ENCODE peak calls at places on chromosome X, in four cellular contexts. S is HepG2, K is K562, A is GM12878. Z is an unnamed sample.

GRCh38 chrX:147953976-147954375 is 27.2 kb upstream of the FMR1NB start:
- DNase-seq in S (no peak), K (no peak), A (no peak), Z (no peak)

GRCh38 chrX:104309169-104309568 is 54.4 kb upstream of the ESX1 start:
- DNase-seq in S (no peak), K (no peak), A (no peak), Z (peak)

GRCh38 chrX:140918398-140919043 is 83.9 kb upstream of the SPANXB1 start:
- DNase-seq in S (peak), K (peak), A (peak), Z (peak)

GRCh38 chrX:40079572-40079971 is 18.2 kb downstream of the BCOR start:
- DNase-seq in S (no peak), K (no peak), A (no peak), Z (no peak)

GRCh38 chrX:133685806-133686205 is 270.5 kb upstream of the GPC4 start:
- DNase-seq in S (no peak), K (no peak), A (no peak), Z (no peak)

GRCh38 chrX:136636121-136636520 is 11.8 kb upstream of the CD40LG start:
- DNase-seq in S (no peak), K (no peak), A (no peak), Z (no peak)

GRCh38 chrX:1462596-1463251 is 10.0 kb upstream of the ASMTL start:
- DNase-seq in S (no peak), K (no peak), A (no peak), Z (no peak)

GRCh38 chrX:12898073-12898472 is 8.3 kb upstream of the TLR8 start:
- DNase-seq in S (no peak), K (no peak), A (no peak), Z (no peak)

GRCh38 chrX:134537179-134537945 is 77.4 kb downstream of the HPRT1 start:
- DNase-seq in S (peak), K (peak), A (no peak), Z (no peak)

GRCh38 chrX:39453847-39454645 is 643.7 kb downstream of the BCOR start:
- DNase-seq in S (no peak), K (no peak), A (no peak), Z (no peak)

GRCh38 chrX:8235026-8235425 is 64.0 kb upstream of the VCX2 start:
- DNase-seq in S (no peak), K (no peak), A (no peak), Z (no peak)

DNA sequence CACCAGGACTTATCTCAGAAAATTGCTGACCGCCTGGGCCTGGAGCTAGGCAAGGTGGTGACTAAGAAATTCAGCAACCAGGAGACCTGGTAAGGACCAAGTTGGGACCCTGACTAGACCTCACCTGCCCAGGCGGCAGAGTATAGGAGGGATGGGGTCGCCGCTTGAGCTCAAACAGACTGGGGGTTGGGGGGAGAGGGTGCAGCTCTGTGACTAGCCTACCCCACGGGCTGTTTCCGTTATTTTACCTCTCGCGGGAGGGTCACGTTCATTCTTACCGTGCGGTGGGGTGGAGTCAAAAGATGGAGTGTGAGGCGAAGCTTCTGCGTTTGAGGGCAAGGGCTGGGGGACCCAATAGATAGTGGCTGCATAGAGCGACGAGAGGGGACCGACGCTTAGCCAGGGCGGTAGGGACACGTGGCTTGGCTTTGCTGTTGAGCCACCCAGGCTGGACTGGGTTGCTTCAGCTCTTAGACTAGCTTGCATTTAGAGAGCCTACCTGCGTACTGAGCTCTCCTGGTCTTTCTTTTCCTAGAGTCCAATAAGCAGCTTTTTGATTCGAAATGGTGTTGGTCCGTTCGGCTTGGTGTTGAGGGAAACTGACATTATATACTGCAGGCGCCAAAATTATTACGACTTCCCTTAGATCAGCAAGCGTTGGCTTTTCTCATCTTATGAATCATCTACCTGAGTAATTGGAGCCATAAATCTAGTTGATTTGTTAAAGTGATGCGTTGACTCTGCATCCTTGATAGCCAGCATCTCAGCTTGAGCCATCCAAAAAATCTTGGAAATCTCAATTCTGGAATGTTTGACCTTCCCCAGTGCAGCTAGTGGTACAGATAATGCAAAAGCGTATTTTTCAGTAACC is 587 bp downstream of the PRPS1 start:
- DNase-seq in S (peak), K (peak), A (no peak), Z (peak)
- TF ChIP-seq FOXK2 in S (no peak), K (no peak), A (no peak), Z (no peak)

GRCh38 chrX:130057209-130057608 is 53.1 kb downstream of the ELF4 start:
- DNase-seq in S (no peak), K (no peak), A (no peak), Z (no peak)

GRCh38 chrX:130055103-130055502 is 55.2 kb downstream of the ELF4 start:
- DNase-seq in S (no peak), K (no peak), A (no peak), Z (no peak)

GRCh38 chrX:130058667-130059066 is 51.6 kb downstream of the ELF4 start:
- DNase-seq in S (no peak), K (no peak), A (no peak), Z (no peak)

GRCh38 chrX:130055899-130056298 is 54.4 kb downstream of the ELF4 start:
- DNase-seq in S (no peak), K (no peak), A (no peak), Z (no peak)

GRCh38 chrX:130060122-130061069 is 49.9 kb downstream of the ELF4 start:
- DNase-seq in S (peak), K (peak), A (no peak), Z (peak)
- TF ChIP-seq FOXK2 in S (no peak), K (no peak), A (no peak), Z (no peak)

DNA sequence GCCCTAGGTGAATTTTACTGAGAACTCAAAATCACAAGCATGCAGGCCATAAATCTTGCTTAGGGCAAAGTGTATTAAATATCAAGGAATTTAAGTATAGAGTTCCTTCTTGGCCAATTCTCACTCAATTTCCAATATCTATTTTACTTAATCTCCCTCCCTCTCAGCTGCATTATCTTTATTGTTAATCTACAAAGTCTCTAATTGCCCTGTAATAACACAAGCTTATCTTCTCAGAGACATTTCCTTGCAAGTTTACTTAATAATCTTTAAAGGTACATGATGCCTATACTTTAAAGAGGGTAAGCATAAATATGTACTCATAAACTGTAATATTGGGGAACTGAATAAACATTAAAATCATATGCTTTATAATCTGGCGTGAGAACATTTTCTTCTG is 26.9 kb upstream of the MAOB start:
- DNase-seq in S (no peak), K (no peak), A (no peak), Z (no peak)
- TF ChIP-seq FOXK2 in S (no peak), K (no peak), A (no peak), Z (no peak)

GRCh38 chrX:94053575-94053974 is 379.6 kb downstream of the FAM133A start:
- DNase-seq in S (no peak), K (no peak), A (no peak), Z (no peak)

GRCh38 chrX:94057385-94057784 is 383.4 kb downstream of the FAM133A start:
- DNase-seq in S (no peak), K (no peak), A (no peak), Z (no peak)

GRCh38 chrX:94058728-94059382 is 384.8 kb downstream of the FAM133A start:
- DNase-seq in S (peak), K (peak), A (no peak), Z (peak)
- TF ChIP-seq FOXK2 in S (no peak), K (no peak), A (no peak), Z (no peak)

GRCh38 chrX:53287493-53288138 is 6.2 kb upstream of the IQSEC2 start:
- DNase-seq in S (no peak), K (no peak), A (peak), Z (no peak)
- TF ChIP-seq FOXK2 in S (no peak), K (no peak), A (no peak), Z (no peak)